ENCODE peak calls at places on chromosome 2, in five cellular contexts. F is stomach, P is sigmoid colon, E is transverse colon, N is HepG2. H is an unnamed sample.

GRCh38 chr2:188940171-188940570 is 34.0 kb upstream of the COL3A1 start:
- DNase-seq in F (no peak), P (no peak), E (no peak), N (no peak), H (no peak)

GRCh38 chr2:28345619-28346018 is 47.0 kb upstream of the FOSL2 start:
- DNase-seq in F (no peak), P (no peak), E (no peak), N (no peak), H (no peak)

GRCh38 chr2:151040036-151040435 is 221.6 kb downstream of the RBM43 start:
- DNase-seq in F (no peak), P (no peak), E (no peak), N (no peak), H (no peak)

GRCh38 chr2:64063454-64063853 is 44.2 kb upstream of the VPS54 start:
- DNase-seq in F (no peak), P (no peak), E (no peak), N (no peak), H (peak)

GRCh38 chr2:166932032-166932431 is 43.8 kb downstream of the XIRP2 start:
- DNase-seq in F (no peak), P (no peak), E (no peak), N (no peak), H (no peak)

GRCh38 chr2:232369126-232369955 is 9.2 kb upstream of the ALPP start:
- DNase-seq in F (no peak), P (peak), E (no peak), N (no peak), H (no peak)

GRCh38 chr2:55357907-55358306 is 61.7 kb downstream of the CCDC88A start:
- DNase-seq in F (no peak), P (no peak), E (no peak), N (no peak), H (no peak)

GRCh38 chr2:43051316-43051715 is 175.1 kb downstream of the ZFP36L2 start:
- DNase-seq in F (peak), P (peak), E (peak), N (no peak), H (no peak)

GRCh38 chr2:205995260-205995659 is 90.7 kb downstream of the INO80D start:
- DNase-seq in F (no peak), P (no peak), E (no peak), N (no peak), H (no peak)

GRCh38 chr2:213187386-213187785 is 36.0 kb upstream of the IKZF2 start:
- DNase-seq in F (no peak), P (no peak), E (no peak), N (peak), H (no peak)

GRCh38 chr2:234422242-234422641 is 74.6 kb downstream of the ARL4C start:
- DNase-seq in F (no peak), P (no peak), E (peak), N (peak), H (no peak)
- TF ChIP-seq POLR2AphosphoS5 in F (peak), P (peak), E (no peak), N (no peak), H (peak)

DNA sequence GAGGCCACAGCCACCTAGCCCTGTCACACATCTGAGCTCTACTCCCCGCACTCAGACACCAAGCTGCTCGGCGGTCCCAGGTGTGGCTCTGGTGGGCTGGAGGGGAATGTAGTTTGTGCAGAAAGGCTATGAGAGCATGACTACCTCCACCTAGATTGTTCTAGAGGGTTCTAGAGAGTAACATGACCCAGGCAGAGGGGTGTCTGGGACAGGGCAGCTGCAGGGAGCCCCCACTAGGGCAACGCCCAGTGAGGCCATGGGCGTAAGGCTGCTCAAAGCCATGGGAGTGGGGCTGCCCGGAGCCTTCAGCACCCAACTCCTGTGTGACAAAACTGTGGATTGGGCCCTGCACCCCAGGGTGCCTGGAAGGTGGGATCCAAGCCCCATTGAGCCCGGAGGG is 511.4 kb upstream of the MYT1L start:
- DNase-seq in F (peak), P (no peak), E (no peak), N (no peak), H (no peak)
- TF ChIP-seq POLR2AphosphoS5 in F (no peak), P (no peak), E (no peak), N (no peak), H (no peak)

GRCh38 chr2:201827621-201828020 is 21.3 kb downstream of the CDK15 start:
- DNase-seq in F (no peak), P (no peak), E (no peak), N (no peak), H (no peak)
- TF ChIP-seq POLR2AphosphoS5 in F (no peak), P (no peak), E (no peak), N (no peak), H (no peak)

DNA sequence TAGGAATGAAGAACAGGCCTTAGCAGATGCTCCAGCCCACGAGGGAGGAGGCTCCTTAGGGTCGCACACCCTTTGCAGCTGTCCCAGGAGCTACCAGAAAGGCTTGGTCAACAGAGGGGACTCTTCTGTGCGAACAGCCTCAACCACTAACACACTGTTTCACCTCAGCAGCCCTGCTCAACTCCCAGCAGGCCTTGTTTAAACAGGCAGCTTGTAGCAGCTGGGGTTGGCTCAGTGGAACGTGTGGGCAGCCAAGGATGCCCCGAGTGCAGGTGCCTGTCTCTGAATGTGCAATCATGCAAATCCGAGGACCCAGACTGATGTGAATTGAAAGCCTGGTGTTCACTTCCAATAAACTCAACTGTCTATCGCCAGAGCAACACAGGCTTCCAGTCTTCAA is 88.7 kb upstream of the CXCR4 start:
- DNase-seq in F (no peak), P (no peak), E (peak), N (no peak), H (no peak)
- TF ChIP-seq POLR2AphosphoS5 in F (no peak), P (no peak), E (no peak), N (no peak), H (no peak)

DNA sequence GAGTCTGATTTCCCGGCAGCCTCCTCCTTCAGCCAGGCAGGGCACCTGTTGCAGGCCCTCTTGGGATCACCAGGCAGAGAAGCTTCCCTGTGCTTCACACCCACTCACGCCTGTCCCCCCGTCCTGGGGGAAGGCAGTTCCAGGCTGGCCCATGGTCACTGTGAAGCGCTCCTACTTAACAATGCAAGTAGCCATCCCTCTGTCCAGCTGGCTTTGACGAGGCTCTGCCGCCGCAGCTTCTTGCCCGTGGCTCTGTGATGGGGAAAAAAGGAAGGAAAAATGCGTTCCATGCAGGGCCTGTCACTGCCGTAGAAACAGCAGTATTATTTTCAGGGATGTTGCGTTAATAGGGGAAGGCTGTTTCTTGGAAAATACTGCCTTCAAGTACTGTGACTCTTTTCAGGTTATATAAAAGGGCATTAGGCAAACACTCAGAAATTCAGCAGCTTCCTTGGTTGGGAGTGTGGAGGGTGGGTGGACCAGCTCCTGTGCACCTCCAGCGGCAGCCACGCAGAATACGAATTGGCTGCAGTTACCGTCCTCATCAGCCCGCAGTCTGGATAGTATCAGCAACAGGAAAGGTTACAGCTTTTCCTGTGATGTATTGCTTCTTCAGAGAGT is 232.3 kb downstream of the KLHL29 start:
- DNase-seq in F (no peak), P (peak), E (peak), N (no peak), H (peak)
- TF ChIP-seq POLR2AphosphoS5 in F (peak), P (peak), E (peak), N (no peak), H (peak)

GRCh38 chr2:190651413-190651812 is 2.5 kb downstream of the NAB1 start:
- DNase-seq in F (no peak), P (no peak), E (no peak), N (no peak), H (no peak)

GRCh38 chr2:190649798-190650390 is 1.0 kb downstream of the NAB1 start:
- DNase-seq in F (no peak), P (no peak), E (no peak), N (peak), H (no peak)

GRCh38 chr2:190649035-190649797 is at the start of gene NAB1:
- DNase-seq in F (peak), P (peak), E (peak), N (peak), H (peak)

GRCh38 chr2:190646780-190647626 is 1.9 kb upstream of the NAB1 start:
- DNase-seq in F (no peak), P (no peak), E (no peak), N (no peak), H (no peak)

DNA sequence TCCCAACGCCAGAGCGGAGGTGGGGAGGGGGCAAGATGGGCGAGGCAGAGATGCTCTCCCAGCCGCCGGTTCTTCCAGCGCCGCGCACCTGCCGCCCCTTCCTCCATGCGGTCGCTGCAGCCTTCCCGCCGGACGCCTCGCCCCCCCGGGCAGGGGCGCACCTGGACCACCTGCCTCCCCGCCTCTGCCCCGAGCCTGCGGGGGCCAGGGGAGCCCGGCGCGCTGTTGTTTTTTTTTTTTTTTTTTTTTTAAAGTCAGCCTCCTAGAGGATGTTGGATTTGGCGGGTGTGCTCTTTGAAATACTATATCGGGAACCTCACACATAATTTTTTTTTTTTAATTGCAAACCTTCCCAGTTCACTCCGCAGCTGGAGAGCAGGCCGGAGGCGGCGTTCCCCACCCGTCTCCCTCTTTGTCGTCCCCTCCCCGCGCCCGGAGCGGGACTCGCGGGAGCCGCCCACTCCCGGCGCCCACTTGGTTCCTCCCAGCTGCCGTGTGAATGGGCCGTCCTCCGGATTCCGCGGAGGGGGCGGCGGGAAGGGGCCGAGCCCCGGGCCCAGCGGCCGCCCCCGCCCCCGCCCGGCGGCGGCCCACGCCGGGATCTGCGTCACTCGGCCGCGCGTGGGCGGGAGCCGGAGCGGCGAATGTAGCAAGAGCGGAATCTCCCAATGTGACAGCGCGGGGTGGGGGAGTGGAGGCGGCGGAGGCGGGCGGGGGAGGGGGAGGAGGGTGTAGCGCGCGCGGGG is 421 bp upstream of the NAB1 start:
- DNase-seq in F (peak), P (peak), E (peak), N (peak), H (peak)
- TF ChIP-seq POLR2AphosphoS5 in F (peak), P (peak), E (peak), N (no peak), H (no peak)